ENCODE peak calls at places on chromosomes 6 and 20, in seven cellular contexts. T is ovary; F is T-helper 2 cell treated with Interferon-gamma antibody and Interleukin-4, amounts not matched to agents 5 μg/mL and 100 μg/mL, for 36 hours; J is activated gamma-delta T cell; N is iPS-NIHi11; E is H7; G is retina. S is an unnamed sample.

GRCh38 chr6:131023834-131024504 is 39.1 kb downstream of the EPB41L2 start:
- DNase-seq in G (no peak), F (no peak), N (no peak), E (no peak), J (no peak), T (no peak), S (no peak)

GRCh38 chr6:105645958-105646357 is 243.1 kb upstream of the PREP start:
- DNase-seq in F (no peak), G (no peak), E (no peak), N (no peak), T (no peak), J (no peak), S (no peak)

GRCh38 chr20:58106143-58106750 is 122.2 kb downstream of the ANKRD60 start:
- DNase-seq in E (no peak), G (no peak), F (no peak), T (no peak), J (no peak), N (no peak), S (no peak)

GRCh38 chr6:144007779-144008500 is at the start of gene PLAGL1:
- DNase-seq in F (peak; percentile 18), T (peak; percentile 70), N (peak; percentile 66), E (peak; percentile 73), J (peak; percentile 11), G (peak; percentile 68), S (peak; percentile 65)

GRCh38 chr20:50824137-50824536 is 29.3 kb downstream of the BCAS4 start:
- DNase-seq in E (no peak), N (no peak), G (no peak), F (no peak), T (peak; percentile 65), J (no peak), S (no peak)

GRCh38 chr6:55456016-55456415 is 123.0 kb downstream of the HMGCLL1 start:
- DNase-seq in F (no peak), J (no peak), T (no peak), G (no peak), N (no peak), E (no peak), S (no peak)

GRCh38 chr6:124881898-124882579 is 80.2 kb upstream of the RNF217 start:
- DNase-seq in J (no peak), E (peak; percentile 27), T (no peak), N (no peak), F (no peak), G (peak; percentile 46), S (peak; percentile 23)

GRCh38 chr6:107657755-107658461 is 166.2 kb downstream of the SCML4 start:
- DNase-seq in T (no peak), G (no peak), J (no peak), E (peak; percentile 52), F (peak; percentile 67), N (no peak), S (no peak)

GRCh38 chr6:23783901-23784300 is 342.1 kb upstream of the NRSN1 start:
- DNase-seq in T (no peak), N (no peak), F (no peak), E (no peak), J (no peak), G (no peak), S (no peak)

GRCh38 chr6:21740719-21741118 is 147.2 kb downstream of the SOX4 start:
- DNase-seq in E (no peak), T (no peak), N (no peak), G (no peak), J (no peak), F (no peak), S (no peak)

GRCh38 chr6:168032383-168032760 is 34.9 kb downstream of the KIF25 start:
- DNase-seq in J (no peak), G (no peak), F (no peak), T (no peak), E (peak; percentile 54), N (no peak), S (no peak)

GRCh38 chr6:33949877-33950831 is 146.4 kb upstream of the MLN start:
- DNase-seq in G (no peak), T (no peak), E (peak; percentile 87), F (no peak), J (no peak), N (peak; percentile 71), S (no peak)

GRCh38 chr20:20781029-20781428 is 68.6 kb upstream of the RALGAPA2 start:
- DNase-seq in G (no peak), N (no peak), T (no peak), E (no peak), F (no peak), J (no peak), S (no peak)

GRCh38 chr6:44464051-44464450 is 76.5 kb downstream of the CDC5L start:
- DNase-seq in J (no peak), E (peak; percentile 3), G (no peak), N (no peak), T (no peak), F (no peak), S (no peak)

GRCh38 chr20:58891686-58892125 is 39.2 kb downstream of the GNAS start:
- DNase-seq in J (peak; percentile 47), F (peak; percentile 14), T (peak; percentile 65), G (peak; percentile 40), E (peak; percentile 89), N (peak; percentile 60), S (no peak)

GRCh38 chr6:170150590-170150945 is 140.3 kb downstream of the DLL1 start:
- DNase-seq in F (no peak), N (no peak), G (no peak), J (no peak), E (no peak), T (no peak), S (no peak)

GRCh38 chr20:9290331-9290730 is 221.4 kb downstream of the PLCB4 start:
- DNase-seq in J (no peak), G (no peak), E (no peak), N (no peak), T (no peak), F (no peak), S (no peak)

GRCh38 chr6:44730771-44731391 is 343.4 kb downstream of the CDC5L start:
- DNase-seq in E (no peak), F (no peak), N (no peak), T (no peak), G (no peak), J (no peak), S (no peak)

GRCh38 chr6:170438402-170438753 is 114.7 kb downstream of the PSMB1 start:
- DNase-seq in G (peak; percentile 90), F (peak; percentile 36), N (peak; percentile 87), J (no peak), E (peak; percentile 89), T (peak; percentile 48), S (peak; percentile 57)

GRCh38 chr6:81751388-81752083 is 945 bp downstream of the TENT5A start:
- DNase-seq in N (peak; percentile 28), J (peak; percentile 13), E (peak; percentile 35), T (peak; percentile 70), G (peak; percentile 88), F (no peak), S (peak; percentile 52)

GRCh38 chr20:37363221-37364012 is 17.5 kb downstream of the SRC start:
- DNase-seq in F (no peak), J (no peak), G (no peak), E (peak; percentile 48), T (no peak), N (no peak), S (no peak)

GRCh38 chr6:24981385-24981758 is 45.6 kb upstream of the RIPOR2 start:
- DNase-seq in E (peak; percentile 19), F (no peak), G (peak; percentile 11), J (no peak), T (no peak), N (peak; percentile 30), S (no peak)

GRCh38 chr6:115750946-115751345 is 309.7 kb downstream of the FRK start:
- DNase-seq in J (no peak), T (no peak), F (no peak), N (no peak), G (no peak), E (no peak), S (no peak)

GRCh38 chr20:38023181-38024085 is 9.8 kb downstream of the TTI1 start:
- DNase-seq in T (no peak), E (no peak), G (no peak), F (no peak), N (no peak), J (no peak), S (no peak)

GRCh38 chr6:43405354-43405753 is 22.0 kb upstream of the ABCC10 start:
- DNase-seq in J (no peak), N (no peak), T (no peak), G (no peak), F (no peak), E (no peak), S (no peak)

GRCh38 chr6:104087765-104088164 is 772.0 kb downstream of the HACE1 start:
- DNase-seq in J (no peak), G (no peak), F (no peak), T (no peak), E (no peak), N (no peak), S (no peak)

S was measured in endothelial cell.